ENCODE peak calls at places on chromosomes 12 and 14, in five cellular contexts. P is A549; R is stimulated activated CD4-positive, alpha-beta T cell treated with anti-CD3 and anti-CD28 coated beads, Interleukin-12 subunit alpha, Interleukin-12 subunit beta, amount 100 ng/mL, for 4 hours; B is NT2/D1; Q is H9. H is an unnamed sample.

GRCh38 chr12:46825526-46826414 is at the start of gene SLC38A4:
- DNase-seq in P (no peak), R (no peak), B (no peak), Q (peak; percentile 80), H (peak; percentile 79)

GRCh38 chr12:100170313-100170858 is 27.7 kb upstream of the BLTP3B start:
- DNase-seq in P (no peak), R (no peak), B (no peak), Q (no peak), H (no peak)

GRCh38 chr14:64743061-64743460 is 38.8 kb downstream of the PLEKHG3 start:
- DNase-seq in P (no peak), R (no peak), B (no peak), Q (no peak), H (no peak)

GRCh38 chr12:20212658-20213387 is 155.5 kb upstream of the PDE3A start:
- DNase-seq in P (peak; percentile 74), R (no peak), B (peak; percentile 100), Q (peak; percentile 93), H (peak; percentile 35)

GRCh38 chr12:123761841-123762714 is at the start of gene DNAH10:
- DNase-seq in P (no peak), R (peak; percentile 52), B (peak; percentile 48), Q (peak; percentile 92), H (peak; percentile 95)

GRCh38 chr12:42119085-42119633 is 25.5 kb downstream of the GXYLT1 start:
- DNase-seq in P (no peak), R (no peak), B (no peak), Q (no peak), H (no peak)

GRCh38 chr12:40137252-40137651 is 31.4 kb upstream of the SLC2A13 start:
- DNase-seq in P (no peak), R (no peak), B (no peak), Q (no peak), H (no peak)

GRCh38 chr12:45966486-45966885 is 23.9 kb downstream of the SCAF11 start:
- DNase-seq in P (peak; percentile 5), R (no peak), B (no peak), Q (no peak), H (no peak)

GRCh38 chr12:104603545-104603973 is 146.8 kb downstream of the CHST11 start:
- DNase-seq in P (peak; percentile 47), R (no peak), B (no peak), Q (no peak), H (no peak)

GRCh38 chr12:47707905-47708543 is 2.2 kb upstream of the RPAP3 start:
- DNase-seq in P (no peak), R (no peak), B (no peak), Q (no peak), H (no peak)

GRCh38 chr12:47964102-47964723 is 817 bp downstream of the TMEM106C start:
- DNase-seq in P (peak; percentile 33), R (peak; percentile 7), B (no peak), Q (peak; percentile 62), H (peak; percentile 64)

GRCh38 chr12:46268349-46268616 is 560 bp downstream of the SLC38A1 start:
- DNase-seq in P (no peak), R (no peak), B (no peak), Q (no peak), H (no peak)

GRCh38 chr12:110669193-110669502 is 19.8 kb downstream of the HVCN1 start:
- DNase-seq in P (no peak), R (no peak), B (no peak), Q (no peak), H (no peak)

GRCh38 chr14:52596320-52596719 is 43.7 kb downstream of the GPR137C start:
- DNase-seq in P (no peak), R (no peak), B (peak; percentile 11), Q (peak; percentile 76), H (no peak)

GRCh38 chr14:75711796-75712211 is 50.8 kb downstream of the TTLL5 start:
- DNase-seq in P (peak; percentile 72), R (no peak), B (peak; percentile 40), Q (peak; percentile 35), H (peak; percentile 31)

GRCh38 chr12:2998789-2999264 is 39.6 kb downstream of the TEAD4 start:
- DNase-seq in P (no peak), R (no peak), B (peak; percentile 74), Q (peak; percentile 86), H (peak; percentile 88)

H was measured in H7.